ENCODE peak calls at places on chromosomes 7 and 10, in six cellular contexts. X is GM20000, J is GM12865, Y is RWPE1, S is GM13977, B is GM12878. V is an unnamed sample.

GRCh38 chr7:37284805-37285211 is 163.9 kb downstream of the ELMO1 start:
- DNase-seq in Y (no peak), X (peak), S (peak), B (peak), J (peak), V (no peak)

GRCh38 chr7:138981332-138982203 is at the start of gene KIAA1549:
- DNase-seq in S (peak), Y (peak), X (peak), J (peak), B (no peak), V (peak)

GRCh38 chr10:26755443-26755903 is 58.0 kb downstream of the PDSS1 start:
- DNase-seq in S (peak), Y (peak), X (peak), B (peak), J (peak), V (no peak)

GRCh38 chr7:28695300-28696261 is 262.5 kb downstream of the TRIL start:
- DNase-seq in X (no peak), S (no peak), J (no peak), B (no peak), Y (no peak), V (no peak)

GRCh38 chr7:112120818-112121217 is 85.4 kb downstream of the DOCK4 start:
- DNase-seq in S (no peak), Y (no peak), B (peak), X (no peak), J (no peak), V (no peak)

GRCh38 chr10:51700228-51700835 is 937 bp upstream of the CSTF2T start:
- DNase-seq in J (no peak), Y (peak), B (no peak), S (no peak), X (no peak), V (no peak)

GRCh38 chr7:28272461-28272877 is 91.9 kb upstream of the JAZF1 start:
- DNase-seq in S (peak), B (no peak), Y (peak), J (peak), X (peak), V (no peak)

GRCh38 chr10:969473-970150 is 18.6 kb upstream of the GTPBP4 start:
- DNase-seq in S (no peak), X (no peak), Y (no peak), J (no peak), B (no peak), V (no peak)

GRCh38 chr7:142298009-142298408 is 40.2 kb upstream of the PRSS58 start:
- DNase-seq in S (no peak), J (no peak), X (no peak), B (no peak), Y (no peak), V (no peak)
- TF ChIP-seq CTCF in S (peak), J (no peak), X (no peak), B (no peak), Y (no peak), V (no peak)

GRCh38 chr7:122532406-122533269 is 166.3 kb downstream of the RNF133 start:
- DNase-seq in S (peak), B (no peak), X (peak), J (no peak), Y (peak), V (no peak)
- TF ChIP-seq CTCF in S (peak), B (no peak), X (no peak), J (peak), Y (peak), V (peak)

GRCh38 chr7:142391191-142391992 is 133.5 kb upstream of the PRSS58 start:
- DNase-seq in X (no peak), J (peak), Y (no peak), S (no peak), B (no peak), V (no peak)
- TF ChIP-seq CTCF in X (peak), J (peak), Y (no peak), S (peak), B (peak), V (peak)

GRCh38 chr10:123021517-123021916 is 12.7 kb downstream of the ACADSB start:
- DNase-seq in B (no peak), Y (no peak), X (no peak), J (peak), S (no peak), V (no peak)
- TF ChIP-seq CTCF in B (peak), Y (no peak), X (no peak), J (peak), S (peak), V (peak)

DNA sequence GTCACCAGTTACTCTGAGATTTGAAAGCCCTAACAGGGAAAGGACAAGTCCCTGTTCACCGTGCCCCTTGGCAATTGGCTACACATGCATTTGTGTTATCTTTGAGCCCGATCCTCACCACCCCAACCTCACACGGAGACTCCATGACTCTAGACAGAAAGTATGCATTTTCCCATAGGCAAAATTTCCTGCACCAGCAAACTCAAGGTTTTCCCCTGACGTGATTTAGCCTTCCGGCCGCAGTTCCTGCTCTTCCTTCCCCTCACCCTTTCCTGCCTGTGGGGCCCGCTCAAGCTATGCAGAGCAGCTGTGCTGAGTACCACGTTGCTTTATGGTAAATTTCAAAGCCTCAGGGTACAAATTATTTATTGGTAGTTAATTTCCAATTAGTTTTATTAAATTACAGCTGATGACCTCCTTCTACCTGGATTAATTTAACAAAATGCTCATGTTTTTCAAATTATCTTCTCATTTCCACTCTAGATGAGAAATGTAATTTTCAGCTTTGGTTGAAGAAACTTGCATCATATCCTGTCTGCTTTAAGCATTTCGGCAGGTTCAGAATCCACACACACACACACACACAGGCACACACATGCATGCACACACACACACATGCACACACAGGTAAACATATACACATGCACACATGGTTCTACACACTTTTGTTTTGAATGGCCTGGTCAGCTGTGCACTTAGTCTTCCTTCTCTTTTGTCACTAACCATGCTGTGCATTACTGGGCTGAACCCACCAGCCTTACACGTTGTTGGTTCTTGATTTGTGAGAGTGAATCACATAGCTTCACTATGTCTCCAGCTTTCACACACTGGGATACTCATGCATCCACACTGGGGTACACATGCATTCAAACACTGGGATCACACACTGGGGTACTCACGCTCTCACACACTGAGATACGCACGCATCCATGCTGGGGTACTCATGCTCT is 283.1 kb upstream of the PITRM1 start:
- DNase-seq in S (no peak), Y (no peak), J (no peak), B (no peak), X (no peak), V (no peak)
- TF ChIP-seq CTCF in S (no peak), Y (no peak), J (no peak), B (no peak), X (no peak), V (peak)

V was measured in osteocyte.